ENCODE peak calls at places on chromosomes 3 and 15, in six cellular contexts. N is tibial artery, X is AG09319, Y is KBM-7, J is adrenal gland, M is T-helper 1 cell. O is an unnamed sample.

GRCh38 chr15:83282859-83283812 is 1.3 kb downstream of the BNC1 start:
- DNase-seq in J (no peak), N (no peak), M (no peak), Y (no peak), X (no peak), O (no peak)

GRCh38 chr3:50662408-50662807 is 12.3 kb upstream of the DOCK3 start:
- DNase-seq in Y (no peak), X (no peak), M (no peak), J (peak), N (peak), O (no peak)

GRCh38 chr3:185646382-185647133 is 60.5 kb downstream of the SENP2 start:
- DNase-seq in Y (peak), N (no peak), M (no peak), J (no peak), X (no peak), O (no peak)

GRCh38 chr15:89767411-89767915 is 8.7 kb upstream of the MESP2 start:
- DNase-seq in Y (no peak), M (no peak), X (no peak), J (no peak), N (no peak), O (no peak)

GRCh38 chr3:174431717-174432116 is 427.4 kb upstream of the NAALADL2 start:
- DNase-seq in X (no peak), Y (no peak), J (no peak), N (no peak), M (no peak), O (no peak)

GRCh38 chr15:41207687-41208448 is 22.7 kb downstream of the EXD1 start:
- DNase-seq in N (no peak), X (no peak), M (no peak), Y (no peak), J (no peak), O (no peak)

GRCh38 chr3:52277972-52278509 is 408 bp downstream of the WDR82 start:
- DNase-seq in X (no peak), N (no peak), M (peak), Y (peak), J (peak), O (peak)

GRCh38 chr3:155093261-155093660 is 13.1 kb downstream of the MME start:
- DNase-seq in Y (peak), X (no peak), J (no peak), M (no peak), N (no peak), O (no peak)

GRCh38 chr3:20080956-20081554 is 40.8 kb downstream of the KAT2B start:
- DNase-seq in Y (peak), X (no peak), M (no peak), N (peak), J (peak), O (peak)

GRCh38 chr3:63910873-63911272 is 1.3 kb downstream of the SCAANT1 start:
- DNase-seq in N (no peak), X (no peak), J (no peak), M (no peak), Y (no peak), O (no peak)

GRCh38 chr3:125428216-125428830 is 53.2 kb upstream of the ZNF148 start:
- DNase-seq in M (no peak), X (no peak), Y (no peak), J (no peak), N (no peak), O (no peak)